ENCODE peak calls at places on chromosomes 12 and 14, in four cellular contexts. Y, E, H and G are unnamed samples.

GRCh38 chr12:30970559-30971202 is 44.1 kb downstream of the TSPAN11 start:
- DNase-seq in Y (no peak), E (no peak), H (no peak), G (no peak)

GRCh38 chr14:68945585-68946289 is 33.4 kb downstream of the ACTN1 start:
- DNase-seq in Y (no peak), E (no peak), H (no peak), G (no peak)

GRCh38 chr14:39264558-39264957 is 30.8 kb downstream of the MIA2 start:
- DNase-seq in Y (no peak), E (no peak), H (no peak), G (no peak)

GRCh38 chr14:20697273-20698017 is 8.9 kb downstream of the ANG start:
- DNase-seq in Y (peak; percentile 40), E (peak; percentile 53), H (peak; percentile 64), G (peak; percentile 65)

GRCh38 chr14:88323086-88323519 is at the start of gene KCNK10:
- DNase-seq in Y (no peak), E (no peak), H (no peak), G (no peak)

GRCh38 chr14:102316048-102316745 is 3.3 kb upstream of the ZNF839 start:
- DNase-seq in Y (peak; percentile 88), E (no peak), H (peak; percentile 33), G (no peak)

GRCh38 chr14:21168055-21168454 is 12.2 kb upstream of the OR5AU1 start:
- DNase-seq in Y (no peak), E (no peak), H (no peak), G (no peak)

GRCh38 chr12:56684745-56685369 is 3.2 kb downstream of the PTGES3 start:
- DNase-seq in Y (no peak), E (no peak), H (no peak), G (no peak)

GRCh38 chr12:2764398-2764797 is 30.4 kb upstream of the FKBP4 start:
- DNase-seq in Y (no peak), E (no peak), H (peak; percentile 71), G (no peak)

GRCh38 chr14:104528496-104528895 is 51.1 kb upstream of the C14orf180 start:
- DNase-seq in Y (no peak), E (peak; percentile 8), H (no peak), G (no peak)

GRCh38 chr14:24262821-24263733 is at the start of gene TGM1:
- DNase-seq in Y (no peak), E (no peak), H (no peak), G (no peak)

GRCh38 chr12:6780573-6780972 is 8.3 kb downstream of the LAG3 start:
- DNase-seq in Y (no peak), E (no peak), H (no peak), G (no peak)

GRCh38 chr14:104870368-104871144 is 5.5 kb downstream of the CEP170B start:
- DNase-seq in Y (no peak), E (no peak), H (peak; percentile 42), G (no peak)

GRCh38 chr12:132474237-132474741 is 15.7 kb upstream of the FBRSL1 start:
- DNase-seq in Y (no peak), E (no peak), H (no peak), G (no peak)

GRCh38 chr12:17588968-17589367 is 501.0 kb downstream of the RERGL start:
- DNase-seq in Y (no peak), E (no peak), H (no peak), G (no peak)

GRCh38 chr12:6061661-6062060 is 62.8 kb downstream of the VWF start:
- DNase-seq in Y (no peak), E (no peak), H (no peak), G (no peak)

GRCh38 chr12:30416631-30417030 is 279.0 kb downstream of the IPO8 start:
- DNase-seq in Y (no peak), E (no peak), H (no peak), G (no peak)

GRCh38 chr14:96197969-96198368 is 6.7 kb upstream of the BDKRB2 start:
- DNase-seq in Y (no peak), E (no peak), H (peak; percentile 26), G (no peak)

GRCh38 chr12:126770188-126770587 is 1496.8 kb upstream of the TMEM132C start:
- DNase-seq in Y (no peak), E (no peak), H (no peak), G (no peak)

GRCh38 chr12:107843351-107844311 is 69.1 kb downstream of the ASCL4 start:
- DNase-seq in Y (no peak), E (no peak), H (no peak), G (peak; percentile 32)

GRCh38 chr12:101671157-101671791 is 26.2 kb upstream of the CHPT1 start:
- DNase-seq in Y (no peak), E (no peak), H (no peak), G (peak; percentile 12)

GRCh38 chr14:104590240-104590965 is 10.8 kb downstream of the C14orf180 start:
- DNase-seq in Y (no peak), E (no peak), H (no peak), G (no peak)

GRCh38 chr12:2854669-2855453 is 2.0 kb downstream of the TEX52 start:
- DNase-seq in Y (no peak), E (no peak), H (peak; percentile 83), G (no peak)

GRCh38 chr14:69924181-69924580 is 45.0 kb downstream of the SMOC1 start:
- DNase-seq in Y (peak; percentile 65), E (no peak), H (no peak), G (no peak)

GRCh38 chr12:80769553-80770140 is 52.9 kb downstream of the MYF5 start:
- DNase-seq in Y (no peak), E (no peak), H (no peak), G (no peak)

GRCh38 chr14:56592746-56593544 is 13.3 kb downstream of the TMEM260 start:
- DNase-seq in Y (no peak), E (no peak), H (no peak), G (no peak)

GRCh38 chr14:92259613-92260357 is 63.2 kb upstream of the SLC24A4 start:
- DNase-seq in Y (no peak), E (no peak), H (no peak), G (peak; percentile 59)

GRCh38 chr12:50550530-50551223 is 45.9 kb downstream of the DIP2B start:
- DNase-seq in Y (no peak), E (no peak), H (no peak), G (no peak)

GRCh38 chr14:36663404-36664321 is 2.0 kb downstream of the PAX9 start:
- DNase-seq in Y (no peak), E (no peak), H (no peak), G (peak; percentile 23)

GRCh38 chr14:73746540-73747385 is 32.6 kb upstream of the PNMA1 start:
- DNase-seq in Y (no peak), E (no peak), H (no peak), G (no peak)

GRCh38 chr12:125137776-125138344 is 72.6 kb downstream of the AACS start:
- DNase-seq in Y (no peak), E (no peak), H (no peak), G (no peak)

GRCh38 chr12:128971802-128972201 is 118.5 kb downstream of the GLT1D1 start:
- DNase-seq in Y (no peak), E (no peak), H (no peak), G (no peak)

GRCh38 chr12:40158592-40159111 is 52.8 kb upstream of the SLC2A13 start:
- DNase-seq in Y (no peak), E (no peak), H (no peak), G (no peak)

GRCh38 chr12:13724136-13724535 is 257.3 kb downstream of the GRIN2B start:
- DNase-seq in Y (no peak), E (no peak), H (no peak), G (no peak)

GRCh38 chr14:72686832-72687231 is 207.1 kb downstream of the DPF3 start:
- DNase-seq in Y (no peak), E (no peak), H (no peak), G (no peak)

GRCh38 chr14:76767681-76768055 is 6.4 kb downstream of the VASH1 start:
- DNase-seq in Y (no peak), E (no peak), H (no peak), G (no peak)

DNA sequence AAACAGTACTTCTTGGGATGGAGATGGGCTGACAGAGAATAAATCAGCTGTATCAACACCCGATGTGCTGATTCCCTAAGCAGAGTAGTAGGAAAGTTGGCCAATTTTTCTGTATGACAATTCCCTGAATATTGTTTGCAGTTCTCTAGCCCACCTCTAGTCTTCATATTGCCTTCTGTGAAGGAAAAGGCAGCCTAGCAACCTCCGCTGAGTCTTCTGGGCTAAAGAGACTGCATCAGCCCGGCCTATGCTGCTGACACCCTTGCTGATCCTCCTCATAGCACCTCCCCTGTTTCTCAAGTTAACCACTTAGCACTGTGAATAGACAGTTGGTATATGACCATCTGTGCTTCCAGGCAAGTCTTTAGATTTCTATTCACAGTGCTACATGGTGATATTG is 161.1 kb upstream of the EGLN3 start:
- DNase-seq in Y (no peak), E (no peak), H (no peak), G (no peak)
- TF ChIP-seq CTCF in Y (no peak), E (no peak), H (no peak), G (no peak)

GRCh38 chr12:117903441-117903840 is 65.3 kb downstream of the KSR2 start:
- DNase-seq in Y (no peak), E (no peak), H (no peak), G (no peak)
- TF ChIP-seq CTCF in Y (no peak), E (no peak), H (no peak), G (no peak)

DNA sequence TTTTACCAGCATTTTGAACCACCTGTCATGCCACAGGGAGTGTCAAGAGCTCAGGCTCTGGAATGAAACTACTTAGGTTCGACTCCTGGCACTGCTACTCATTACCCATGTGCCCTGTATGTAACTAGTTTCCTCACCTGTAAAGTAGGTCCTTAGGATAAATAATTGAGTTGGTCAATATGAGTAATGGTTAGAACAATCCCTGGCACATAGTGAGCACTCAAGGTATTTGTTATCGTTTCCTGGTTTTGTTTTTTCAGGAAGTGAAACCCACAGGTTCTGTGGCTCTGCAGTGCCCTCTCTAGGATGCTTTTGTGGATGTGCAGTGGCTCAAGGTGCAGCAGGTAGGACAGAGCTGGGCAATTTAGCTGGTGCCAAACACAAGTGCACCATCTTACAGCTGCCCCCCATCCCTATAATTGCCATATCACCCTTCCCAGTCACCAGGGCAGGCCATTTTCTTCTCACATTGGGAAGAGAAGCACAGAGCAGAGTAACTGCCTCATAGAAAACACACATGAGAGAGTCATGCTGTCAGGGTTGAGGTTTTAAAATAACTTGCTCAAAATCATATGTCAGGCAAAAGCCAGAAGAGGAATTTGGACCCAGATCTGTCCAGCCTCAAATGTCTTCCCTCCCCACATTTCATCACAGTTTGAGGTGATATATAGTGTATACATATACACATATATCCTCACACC is 297.5 kb downstream of the RPAP3 start:
- DNase-seq in Y (no peak), E (no peak), H (no peak), G (peak; percentile 35)
- TF ChIP-seq CTCF in Y (no peak), E (no peak), H (no peak), G (peak; percentile 60)

DNA sequence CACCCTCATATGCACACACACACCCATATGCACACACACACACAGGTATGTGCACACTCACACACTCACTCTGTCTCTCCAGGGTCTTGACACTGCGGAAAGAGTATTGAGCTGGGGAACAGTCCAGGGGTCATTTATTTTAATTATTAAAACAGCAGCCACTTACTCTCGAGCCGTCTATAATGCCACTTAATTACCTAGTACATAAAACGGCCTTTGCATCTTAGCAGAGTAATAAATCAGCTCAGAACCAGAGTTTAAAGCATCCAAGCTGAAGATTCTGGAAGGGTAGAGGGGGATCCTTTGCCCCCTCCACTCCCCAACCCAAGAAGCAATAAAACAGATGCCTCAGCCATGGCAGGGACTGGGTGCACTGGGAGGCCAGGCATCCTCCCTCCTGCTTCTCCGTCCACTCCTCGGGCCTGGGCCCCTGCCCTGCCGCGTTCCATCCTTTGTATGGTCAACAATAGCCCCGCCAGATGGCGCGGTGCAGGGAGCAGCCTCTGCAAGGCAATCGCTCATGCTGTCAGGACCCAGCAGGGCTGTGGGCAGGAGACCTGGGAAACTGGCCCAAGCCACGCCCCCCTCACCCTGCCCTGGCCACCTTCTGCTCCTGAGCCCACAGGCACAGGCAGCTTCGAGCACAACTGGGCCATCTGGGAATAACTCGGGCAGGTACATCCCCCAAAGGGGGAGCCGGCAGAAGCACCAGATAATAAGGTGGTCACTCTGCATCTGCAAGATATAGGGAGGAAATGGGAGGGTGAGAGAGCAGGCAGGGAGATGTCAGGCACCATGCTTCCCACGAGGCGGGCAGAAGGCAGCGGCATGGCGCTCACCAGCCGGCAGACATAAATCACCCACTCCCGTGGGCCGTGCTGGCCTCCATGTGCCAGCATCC is 40.9 kb downstream of the CCDC85C start:
- DNase-seq in Y (peak; percentile 80), E (no peak), H (peak; percentile 97), G (no peak)
- TF ChIP-seq CTCF in Y (peak; percentile 68), E (no peak), H (peak; percentile 16), G (no peak)